ENCODE peak calls at places on chromosomes 4 and X, in eight cellular contexts. O is AG09309; F is activated CD8-positive, alpha-beta T cell treated with anti-CD3 and anti-CD28 coated beads, Interleukin-2, amount 10 ng/mL, durations not matched to agents 7 days and 5 days; L is T-helper 2 cell; V is activated CD4-positive, alpha-beta T cell treated with anti-CD3 and anti-CD28 coated beads for 24 hours; K is GM12865; B is HTR-8/SVneo; M is fibroblast of gingiva. Z is an unnamed sample.

GRCh38 chrX:12223650-12224049 is 85.4 kb downstream of the FRMPD4 start:
- DNase-seq in V (no peak), F (no peak), K (no peak), L (no peak), O (no peak), B (no peak), M (no peak), Z (peak)

GRCh38 chrX:44344687-44345086 is 1.2 kb upstream of the EFHC2 start:
- DNase-seq in V (no peak), K (peak), L (peak), M (no peak), O (no peak), F (peak), B (no peak), Z (no peak)

GRCh38 chr4:76644831-76645485 is 209.9 kb downstream of the SHROOM3 start:
- DNase-seq in B (no peak), O (no peak), F (no peak), M (no peak), L (no peak), V (no peak), K (no peak), Z (no peak)

GRCh38 chrX:16586371-16587112 is 63.4 kb upstream of the S100G start:
- DNase-seq in M (no peak), K (no peak), B (no peak), O (no peak), V (no peak), F (no peak), L (no peak), Z (no peak)

GRCh38 chr4:8615921-8616787 is 23.6 kb downstream of the CPZ start:
- DNase-seq in O (no peak), V (no peak), B (no peak), K (no peak), F (no peak), L (no peak), M (no peak), Z (no peak)

GRCh38 chr4:38141808-38142500 is 181.8 kb downstream of the PTTG2 start:
- DNase-seq in B (no peak), L (no peak), M (no peak), K (no peak), V (no peak), O (no peak), F (no peak), Z (peak)

GRCh38 chr4:16667464-16667863 is 231.0 kb downstream of the LDB2 start:
- DNase-seq in M (peak), V (no peak), B (no peak), O (peak), K (no peak), F (no peak), L (no peak), Z (peak)

GRCh38 chr4:142347241-142347640 is 498.9 kb downstream of the INPP4B start:
- DNase-seq in O (no peak), B (no peak), K (no peak), V (no peak), F (no peak), L (no peak), M (no peak), Z (peak)

GRCh38 chrX:120090208-120090607 is 12.7 kb upstream of the RHOXF2B start:
- DNase-seq in L (no peak), V (no peak), K (no peak), M (no peak), O (no peak), F (no peak), B (no peak), Z (no peak)

GRCh38 chr4:880684-881405 is 51.3 kb downstream of the GAK start:
- DNase-seq in M (no peak), F (no peak), L (no peak), V (no peak), B (no peak), O (no peak), K (no peak), Z (no peak)

GRCh38 chr4:52096048-52096447 is 44.9 kb downstream of the SPATA18 start:
- DNase-seq in V (no peak), F (no peak), K (no peak), B (no peak), L (no peak), M (no peak), O (no peak), Z (peak)

GRCh38 chr4:129064717-129065116 is 28.6 kb downstream of the SCLT1 start:
- DNase-seq in F (no peak), M (peak), V (no peak), K (no peak), B (peak), O (peak), L (no peak), Z (peak)

GRCh38 chr4:181690498-181690897 is 552.7 kb upstream of the TENM3 start:
- DNase-seq in F (no peak), M (no peak), K (no peak), B (no peak), O (no peak), L (no peak), V (no peak), Z (no peak)

GRCh38 chrX:119672252-119672825 is 20.6 kb downstream of the SEPTIN6 start:
- DNase-seq in B (no peak), M (peak), K (no peak), L (no peak), F (no peak), O (no peak), V (no peak), Z (no peak)

GRCh38 chr4:41069268-41069667 is 145.1 kb downstream of the APBB2 start:
- DNase-seq in L (no peak), M (no peak), V (no peak), O (no peak), K (no peak), F (no peak), B (no peak), Z (no peak)

GRCh38 chrX:118727686-118728339 is 407 bp downstream of the IL13RA1 start:
- DNase-seq in B (no peak), O (no peak), F (no peak), L (no peak), K (no peak), V (no peak), M (peak), Z (peak)

GRCh38 chr4:82969414-82969813 is 41.2 kb downstream of the LIN54 start:
- DNase-seq in K (no peak), M (no peak), L (no peak), F (no peak), O (no peak), B (no peak), V (no peak), Z (no peak)

GRCh38 chr4:157912212-157912611 is 260.6 kb downstream of the GASK1B start:
- DNase-seq in L (no peak), K (no peak), V (no peak), O (no peak), F (no peak), B (no peak), M (no peak), Z (no peak)

GRCh38 chr4:122458625-122459024 is 2.1 kb upstream of the IL2 start:
- DNase-seq in B (no peak), L (peak), F (peak), O (no peak), V (peak), M (no peak), K (peak), Z (peak)

GRCh38 chr4:139315221-139315675 is 13.0 kb upstream of the NDUFC1 start:
- DNase-seq in L (no peak), M (no peak), V (no peak), K (peak), F (no peak), O (no peak), B (no peak), Z (no peak)

GRCh38 chrX:40227111-40227510 is 129.4 kb upstream of the BCOR start:
- DNase-seq in V (no peak), F (no peak), L (no peak), B (no peak), O (no peak), M (no peak), K (no peak), Z (no peak)

GRCh38 chr4:8419222-8420041 is 21.1 kb downstream of the ACOX3 start:
- DNase-seq in B (no peak), O (peak), L (no peak), V (no peak), F (peak), M (peak), K (peak), Z (peak)